ENCODE peak calls at places on chromosomes 5 and 9, in ten cellular contexts. M is RPMI8226; X is mesenchymal stem cell; I is amygdala; R is CD8-positive, alpha-beta memory T cell; P is DMS153; T is T follicular helper cell; N is ELR; D is T1000; Y is lower leg skin. A is an unnamed sample.

GRCh38 chr5:150596826-150597225 is 43.6 kb upstream of the SYNPO start:
- DNase-seq in M (no peak), X (no peak), I (no peak), R (no peak), P (no peak), T (no peak), N (no peak), D (no peak), Y (no peak), A (peak)

GRCh38 chr5:82821978-82822927 is 254.9 kb downstream of the TMEM167A start:
- DNase-seq in M (no peak), X (no peak), I (no peak), R (no peak), P (no peak), T (no peak), N (no peak), D (no peak), Y (no peak), A (no peak)

GRCh38 chr9:132182609-132183073 is 20.8 kb downstream of the NTNG2 start:
- DNase-seq in M (peak), X (no peak), I (peak), R (no peak), P (no peak), T (no peak), N (peak), D (no peak), Y (no peak), A (no peak)

GRCh38 chr9:84493284-84493947 is 152.9 kb upstream of the SLC28A3 start:
- DNase-seq in M (no peak), X (no peak), I (no peak), R (no peak), P (no peak), T (no peak), N (no peak), D (no peak), Y (no peak), A (no peak)

GRCh38 chr9:92764988-92765936 is 629 bp upstream of the BICD2 start:
- DNase-seq in M (peak), X (peak), I (peak), R (peak), P (peak), T (peak), N (peak), D (peak), Y (peak), A (peak)

GRCh38 chr9:89796606-89797005 is 191.8 kb downstream of the GADD45G start:
- DNase-seq in M (no peak), X (no peak), I (no peak), R (no peak), P (no peak), T (no peak), N (no peak), D (no peak), Y (no peak), A (no peak)

GRCh38 chr5:139611703-139612584 is 36.2 kb upstream of the CXXC5 start:
- DNase-seq in M (no peak), X (no peak), I (no peak), R (no peak), P (no peak), T (no peak), N (no peak), D (no peak), Y (no peak), A (no peak)

GRCh38 chr5:44390332-44390731 is 1.1 kb upstream of the FGF10 start:
- DNase-seq in M (no peak), X (no peak), I (no peak), R (no peak), P (no peak), T (no peak), N (no peak), D (no peak), Y (no peak), A (no peak)

A was measured in Kasumi-1.